ENCODE peak calls at places on chromosomes 16 and 17, in seven cellular contexts. U is kidney epithelial cell; Y is tibial nerve; G is CD8-positive, alpha-beta memory T cell; X is prostate gland; F is HCT116; S is Peyer's patch. I is an unnamed sample. For H3K36me3, the result is how much of the 10 kb centered on the place peaks cover.

GRCh38 chr17:67449885-67450755 is 73.0 kb downstream of the PITPNC1 start:
- DNase-seq in U (no peak), Y (no peak), G (peak), X (no peak), F (no peak), S (no peak), I (no peak)

GRCh38 chr16:78961464-78961863 is 639.1 kb downstream of the MAF start:
- DNase-seq in U (no peak), Y (no peak), G (no peak), X (no peak), F (no peak), S (no peak), I (no peak)

GRCh38 chr17:75734674-75735294 is 13.5 kb downstream of the ITGB4 start:
- DNase-seq in U (no peak), Y (no peak), G (no peak), X (no peak), F (no peak), S (no peak), I (no peak)

GRCh38 chr16:1992475-1993292 is 2.9 kb downstream of the SYNGR3 start:
- DNase-seq in U (no peak), Y (no peak), G (no peak), X (no peak), F (no peak), S (no peak), I (no peak)

GRCh38 chr16:88703486-88704309 is 2.5 kb downstream of the RNF166 start:
- DNase-seq in U (no peak), Y (no peak), G (peak), X (no peak), F (no peak), S (peak), I (no peak)

GRCh38 chr17:45227631-45228120 is 6.0 kb downstream of the FMNL1 start:
- DNase-seq in U (no peak), Y (no peak), G (no peak), X (no peak), F (no peak), S (no peak), I (peak)

GRCh38 chr17:74361613-74362391 is at the start of gene BTBD17:
- DNase-seq in U (no peak), Y (peak), G (no peak), X (peak), F (no peak), S (peak), I (no peak)

GRCh38 chr17:1469231-1469852 is 13.3 kb upstream of the CRK start:
- DNase-seq in U (no peak), Y (no peak), G (no peak), X (no peak), F (no peak), S (no peak), I (no peak)

GRCh38 chr16:83907111-83907510 is 8.2 kb downstream of the MLYCD start:
- DNase-seq in U (no peak), Y (no peak), G (no peak), X (no peak), F (no peak), S (no peak), I (no peak)
- H3K36me3 ChIP-seq in U (under half), Y (under half), G (under half), X (under half), F (under half), S (under half), I (under half)

GRCh38 chr17:77295410-77295809 is 154.6 kb downstream of the SEC14L1 start:
- DNase-seq in U (no peak), Y (no peak), G (no peak), X (no peak), F (no peak), S (no peak), I (no peak)
- H3K36me3 ChIP-seq in U (under half), Y (under half), G (under half), X (under half), F (under half), S (under half), I (under half)

DNA sequence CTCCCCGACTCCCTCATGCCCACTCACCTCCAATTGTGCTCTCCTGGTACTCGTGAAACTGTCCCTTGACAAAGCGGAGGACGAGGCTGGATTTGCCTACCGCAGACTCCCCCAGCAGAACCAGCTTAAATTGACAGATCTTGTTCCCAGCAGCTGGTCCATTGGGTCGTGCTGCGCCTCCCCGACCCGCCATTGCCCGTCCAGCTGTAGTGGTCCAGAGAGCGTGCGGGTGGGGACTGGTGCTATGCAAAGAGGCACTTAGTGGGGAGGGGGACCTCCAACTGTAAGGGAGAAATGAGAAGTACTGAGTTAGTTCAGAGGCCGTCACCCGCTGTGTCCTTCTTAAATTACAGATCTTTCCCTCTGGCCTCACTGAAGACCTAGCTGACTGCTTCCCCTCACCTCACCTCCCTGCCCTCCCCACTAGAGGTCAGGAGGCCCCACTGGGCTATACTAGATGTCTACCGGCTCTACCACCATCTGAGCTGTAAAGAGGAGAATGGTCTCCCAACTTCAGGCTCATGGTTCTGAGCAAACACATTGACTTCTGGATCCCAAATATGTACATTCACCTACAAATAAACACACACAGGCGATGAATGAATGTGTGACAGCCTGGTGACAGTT is 7.8 kb downstream of the HSPB9 start:
- DNase-seq in U (no peak), Y (no peak), G (no peak), X (no peak), F (no peak), S (no peak), I (no peak)
- H3K36me3 ChIP-seq in U (under half), Y (under half), G (under half), X (under half), F (under half), S (under half), I (under half)

DNA sequence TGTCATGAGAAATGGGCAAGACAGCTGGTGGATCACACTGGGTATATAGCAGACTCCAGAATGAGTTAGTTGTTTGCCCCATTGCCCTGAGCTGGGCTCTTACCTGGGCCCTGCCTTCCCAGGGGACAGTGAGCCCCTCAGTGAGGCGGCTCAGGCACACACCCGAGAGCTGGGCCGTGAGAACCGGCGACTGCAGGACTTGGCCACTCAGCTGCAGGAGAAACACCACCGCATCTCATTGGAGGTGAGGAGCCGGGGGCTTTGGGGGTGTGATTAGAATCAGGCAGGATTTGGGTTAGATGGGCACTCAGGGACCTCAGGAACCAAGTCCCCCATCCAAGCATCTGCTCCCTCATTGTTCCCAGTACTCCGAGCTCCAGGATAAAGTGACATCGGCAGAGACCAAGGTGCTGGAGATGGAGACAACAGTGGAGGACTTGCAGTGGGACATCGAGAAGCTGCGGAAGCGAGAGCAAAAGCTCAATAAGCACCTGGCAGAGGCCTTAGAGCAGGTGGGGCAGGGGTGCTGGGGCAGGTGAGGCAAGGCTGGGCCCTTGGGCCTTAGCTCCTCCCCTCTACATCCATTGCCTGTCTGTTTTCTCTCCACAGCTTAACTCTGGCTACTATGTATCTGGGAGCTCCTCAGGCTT is 2.8 kb downstream of the RNF40 start:
- DNase-seq in U (no peak), Y (no peak), G (no peak), X (no peak), F (no peak), S (no peak), I (peak)
- H3K36me3 ChIP-seq in U (under half), Y (under half), G (half or more), X (under half), F (half or more), S (under half), I (half or more)

DNA sequence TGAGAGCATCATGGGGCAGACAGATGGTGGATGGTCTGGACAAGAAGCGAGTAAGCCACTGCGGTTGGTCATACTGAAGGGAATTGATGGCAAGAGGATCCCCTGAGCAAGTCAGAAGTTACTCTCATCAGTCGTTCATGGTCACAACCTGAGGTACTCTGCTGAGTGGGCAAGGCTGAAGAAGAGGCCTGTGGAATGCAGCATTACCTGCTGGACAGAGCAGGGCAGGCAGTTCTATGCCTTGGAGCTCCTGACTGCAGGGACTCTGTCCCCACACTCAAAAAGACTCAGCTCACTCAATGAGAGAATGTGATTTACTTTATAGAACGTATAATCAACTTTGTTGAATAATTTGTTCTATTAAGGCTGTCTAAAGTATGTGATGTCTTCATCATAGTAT is 28.4 kb downstream of the ALDH3A2 start:
- DNase-seq in U (no peak), Y (no peak), G (no peak), X (no peak), F (no peak), S (no peak), I (peak)
- H3K36me3 ChIP-seq in U (under half), Y (under half), G (under half), X (under half), F (under half), S (under half), I (half or more)

GRCh38 chr16:11729787-11730186 is 12.9 kb downstream of the TXNDC11 start:
- DNase-seq in U (no peak), Y (no peak), G (no peak), X (no peak), F (no peak), S (no peak), I (no peak)
- H3K36me3 ChIP-seq in U (under half), Y (under half), G (under half), X (under half), F (under half), S (under half), I (under half)